ENCODE peak calls at places on chromosomes 16 and 17, in six cellular contexts. One of them, this sample, is unnamed.

GRCh38 chr16:75267631-75268264 is 16.3 kb upstream of the BCAR1 start:
- DNase-seq in fibroblast of lung: peak; percentile 56
- DNase-seq in HS-5: peak; percentile 67
- DNase-seq in colonic mucosa: peak; percentile 86
- DNase-seq in RPMI7951: peak; percentile 85
- DNase-seq in germinal center: no peak
- DNase-seq in this sample: peak; percentile 80

GRCh38 chr16:130533-131173 is 7.8 kb downstream of the NPRL3 start:
- DNase-seq in colonic mucosa: no peak
- DNase-seq in germinal center: no peak
- DNase-seq in fibroblast of lung: no peak
- DNase-seq in HS-5: no peak
- DNase-seq in RPMI7951: no peak
- DNase-seq in this sample: no peak

GRCh38 chr17:6000426-6000825 is 69.8 kb upstream of the WSCD1 start:
- DNase-seq in germinal center: no peak
- DNase-seq in colonic mucosa: no peak
- DNase-seq in RPMI7951: no peak
- DNase-seq in HS-5: no peak
- DNase-seq in fibroblast of lung: no peak
- DNase-seq in this sample: no peak

GRCh38 chr16:5062790-5063765 is 2.7 kb downstream of the C16orf89 start:
- DNase-seq in germinal center: no peak
- DNase-seq in RPMI7951: no peak
- DNase-seq in fibroblast of lung: no peak
- DNase-seq in colonic mucosa: no peak
- DNase-seq in HS-5: no peak
- DNase-seq in this sample: no peak

GRCh38 chr16:80171199-80171598 is 369.6 kb upstream of the DYNLRB2 start:
- DNase-seq in RPMI7951: no peak
- DNase-seq in colonic mucosa: no peak
- DNase-seq in germinal center: no peak
- DNase-seq in fibroblast of lung: no peak
- DNase-seq in HS-5: no peak
- DNase-seq in this sample: no peak

GRCh38 chr16:84093879-84094270 is 22.9 kb downstream of the MBTPS1 start:
- DNase-seq in colonic mucosa: no peak
- DNase-seq in fibroblast of lung: no peak
- DNase-seq in germinal center: no peak
- DNase-seq in HS-5: no peak
- DNase-seq in RPMI7951: no peak
- DNase-seq in this sample: no peak

GRCh38 chr17:199806-200603 is 18.6 kb upstream of the DOC2B start:
- DNase-seq in HS-5: no peak
- DNase-seq in germinal center: no peak
- DNase-seq in RPMI7951: no peak
- DNase-seq in colonic mucosa: no peak
- DNase-seq in fibroblast of lung: no peak
- DNase-seq in this sample: no peak

GRCh38 chr16:54442864-54443263 is 156.3 kb upstream of the IRX3 start:
- DNase-seq in colonic mucosa: no peak
- DNase-seq in HS-5: no peak
- DNase-seq in RPMI7951: no peak
- DNase-seq in germinal center: no peak
- DNase-seq in fibroblast of lung: no peak
- DNase-seq in this sample: no peak

GRCh38 chr17:57946798-57947358 is 8.3 kb downstream of the CUEDC1 start:
- DNase-seq in germinal center: peak; percentile 80
- DNase-seq in HS-5: no peak
- DNase-seq in colonic mucosa: peak; percentile 72
- DNase-seq in fibroblast of lung: peak; percentile 78
- DNase-seq in RPMI7951: peak; percentile 89
- DNase-seq in this sample: no peak